ENCODE peak calls at places on chromosomes 7 and 10, in seven cellular contexts. K is fibroblast of villous mesenchyme; C is amygdala; F is kidney glomerular epithelial cell; R is left colon; T is NCI-H748 treated with DMSO at 0.1 percent for 48 hours; W is activated CD4-positive, alpha-beta T cell treated with anti-CD3 and anti-CD28 coated beads, Interleukin-2, amount 50 U/mL, for 1 hour. A is an unnamed sample.

GRCh38 chr7:19772858-19773337 is 519 bp downstream of the TMEM196 start:
- DNase-seq in K (peak), C (no peak), F (peak), R (no peak), T (peak), W (no peak), A (peak)

GRCh38 chr10:22598488-22598887 is 115.9 kb downstream of the PIP4K2A start:
- DNase-seq in K (peak), C (no peak), F (no peak), R (no peak), T (no peak), W (no peak), A (no peak)

GRCh38 chr10:121823993-121824463 is 103.8 kb downstream of the ATE1 start:
- DNase-seq in K (peak), C (no peak), F (peak), R (no peak), T (no peak), W (no peak), A (no peak)

GRCh38 chr10:14453593-14453992 is 122.9 kb upstream of the FRMD4A start:
- DNase-seq in K (no peak), C (no peak), F (no peak), R (no peak), T (no peak), W (no peak), A (no peak)

GRCh38 chr10:30055094-30055701 is 4.2 kb downstream of the JCAD start:
- DNase-seq in K (peak), C (no peak), F (no peak), R (no peak), T (no peak), W (no peak), A (no peak)

GRCh38 chr7:42091461-42092229 is 145.4 kb downstream of the GLI3 start:
- DNase-seq in K (peak), C (no peak), F (peak), R (no peak), T (peak), W (no peak), A (no peak)

GRCh38 chr7:120402368-120402767 is 129.4 kb downstream of the KCND2 start:
- DNase-seq in K (peak), C (no peak), F (peak), R (no peak), T (no peak), W (no peak), A (peak)

GRCh38 chr10:91149550-91149949 is 70.9 kb upstream of the PCGF5 start:
- DNase-seq in K (no peak), C (no peak), F (no peak), R (no peak), T (no peak), W (no peak), A (no peak)

GRCh38 chr7:74023037-74023436 is 4.9 kb upstream of the ELN start:
- DNase-seq in K (peak), C (no peak), F (peak), R (no peak), T (no peak), W (no peak), A (peak)

GRCh38 chr10:4136121-4136520 is 351.1 kb upstream of the KLF6 start:
- DNase-seq in K (no peak), C (no peak), F (no peak), R (no peak), T (no peak), W (no peak), A (no peak)

GRCh38 chr7:57256637-57257375 is 124.6 kb upstream of the ZNF479 start:
- DNase-seq in K (no peak), C (no peak), F (no peak), R (no peak), T (no peak), W (no peak), A (no peak)

A was measured in NCI-H226.